ENCODE peak calls at places on chromosomes 5 and 9, in nine cellular contexts. D, B, X, Z, W, N, G, K and S are unnamed samples.

GRCh38 chr9:38315085-38315595 is 77.4 kb upstream of the ALDH1B1 start:
- DNase-seq in Z (no peak), B (no peak), N (no peak), G (no peak), X (no peak), D (no peak), W (no peak), K (no peak), S (no peak)

GRCh38 chr5:139903805-139904565 is 108.4 kb downstream of the PSD2 start:
- DNase-seq in D (peak), N (peak), K (peak), W (peak), Z (peak), B (no peak), G (peak), X (no peak), S (no peak)

GRCh38 chr5:97909541-97909940 is 726.5 kb upstream of the RIOK2 start:
- DNase-seq in W (no peak), B (no peak), N (no peak), Z (no peak), G (no peak), X (no peak), D (no peak), K (no peak), S (no peak)

GRCh38 chr9:134496413-134497282 is 145.0 kb upstream of the COL5A1 start:
- DNase-seq in B (peak), G (no peak), K (no peak), N (no peak), X (no peak), Z (peak), W (no peak), D (peak), S (peak)

GRCh38 chr5:92930057-92930456 is 651.0 kb downstream of the NR2F1-AS1 start:
- DNase-seq in G (no peak), W (no peak), D (no peak), N (no peak), X (no peak), K (no peak), B (no peak), Z (no peak), S (no peak)

GRCh38 chr9:97293207-97293721 is 14.2 kb upstream of the CCDC180 start:
- DNase-seq in D (peak), W (no peak), N (no peak), G (no peak), Z (peak), B (no peak), K (no peak), X (no peak), S (peak)

GRCh38 chr9:134962065-134962997 is 44.6 kb upstream of the FCN1 start:
- DNase-seq in Z (peak), B (no peak), N (no peak), W (no peak), G (no peak), X (no peak), D (no peak), K (no peak), S (no peak)

GRCh38 chr9:2758162-2758950 is 41.0 kb downstream of the KCNV2 start:
- DNase-seq in D (peak), K (no peak), N (no peak), B (no peak), Z (no peak), X (no peak), W (no peak), G (no peak), S (no peak)

GRCh38 chr9:22141906-22142305 is 132.8 kb upstream of the CDKN2B start:
- DNase-seq in X (no peak), N (peak), B (no peak), K (no peak), W (no peak), G (no peak), D (peak), Z (no peak), S (peak)

GRCh38 chr5:31638286-31638685 is 645 bp upstream of the PDZD2 start:
- DNase-seq in Z (no peak), B (no peak), N (no peak), X (no peak), K (no peak), D (peak), G (no peak), W (no peak), S (no peak)

GRCh38 chr9:91659529-91660294 is 236.1 kb upstream of the NFIL3 start:
- DNase-seq in B (no peak), D (peak), X (peak), G (peak), K (peak), Z (peak), W (peak), N (peak), S (peak)

GRCh38 chr9:80507611-80508010 is 935.8 kb downstream of the TLE4 start:
- DNase-seq in N (no peak), W (no peak), K (no peak), G (no peak), D (no peak), Z (no peak), B (no peak), X (no peak), S (no peak)